ENCODE peak calls at places on chromosomes 3 and 15, in eight cellular contexts. V is fibroblast of mammary gland, S is heart right ventricle, B is cardiac fibroblast, E is AG09309, A is thoracic aorta, X is HFFc6, G is RWPE1. M is an unnamed sample.

GRCh38 chr3:13401149-13401548 is 19.0 kb downstream of the NUP210 start:
- DNase-seq in E (no peak), S (no peak), B (no peak), A (no peak), G (no peak), V (no peak), X (no peak), M (no peak)

GRCh38 chr15:65077981-65078352 is 1.4 kb downstream of the KBTBD13 start:
- DNase-seq in S (peak; percentile 58), A (no peak), E (no peak), G (no peak), V (peak; percentile 65), X (no peak), B (peak; percentile 72), M (no peak)

GRCh38 chr3:94967196-94967595 is 904.3 kb downstream of the NSUN3 start:
- DNase-seq in B (no peak), E (no peak), G (no peak), S (no peak), V (no peak), X (no peak), A (no peak), M (no peak)

GRCh38 chr3:99407257-99407656 is 231.1 kb upstream of the COL8A1 start:
- DNase-seq in G (no peak), B (no peak), A (no peak), V (no peak), X (no peak), S (no peak), E (no peak), M (no peak)

GRCh38 chr15:31488437-31489204 is 162.0 kb downstream of the KLF13 start:
- DNase-seq in B (peak; percentile 94), E (peak; percentile 76), S (peak; percentile 68), V (peak; percentile 95), A (peak; percentile 42), X (peak; percentile 85), G (peak; percentile 93), M (peak; percentile 61)

GRCh38 chr15:71951134-71951533 is 140.8 kb downstream of the NR2E3 start:
- DNase-seq in X (no peak), G (no peak), B (peak; percentile 21), A (no peak), V (no peak), E (no peak), S (no peak), M (no peak)

GRCh38 chr15:38860253-38860652 is 295.6 kb upstream of the RASGRP1 start:
- DNase-seq in G (no peak), X (no peak), V (peak; percentile 61), S (no peak), A (no peak), E (no peak), B (peak; percentile 73), M (no peak)

GRCh38 chr3:21170964-21171363 is 580.0 kb downstream of the ZNF385D start:
- DNase-seq in S (no peak), B (peak; percentile 28), G (no peak), V (peak; percentile 18), X (no peak), E (no peak), A (no peak), M (no peak)

GRCh38 chr3:156351783-156352182 is 203.1 kb downstream of the SSR3 start:
- DNase-seq in G (no peak), V (no peak), A (no peak), B (no peak), S (no peak), E (no peak), X (no peak), M (no peak)

GRCh38 chr3:1275495-1275894 is 182.7 kb downstream of the CNTN6 start:
- DNase-seq in G (no peak), E (no peak), A (no peak), X (no peak), V (peak; percentile 18), B (no peak), S (no peak), M (no peak)

GRCh38 chr15:91426412-91426811 is 326.4 kb downstream of the SV2B start:
- DNase-seq in S (no peak), A (no peak), E (no peak), B (no peak), G (peak; percentile 34), V (no peak), X (no peak), M (no peak)

GRCh38 chr3:124483915-124484470 is 246.3 kb upstream of the UMPS start:
- DNase-seq in X (no peak), E (no peak), G (no peak), B (peak; percentile 10), S (no peak), A (no peak), V (peak; percentile 2), M (no peak)

GRCh38 chr3:190566043-190566933 is 52.4 kb downstream of the IL1RAP start:
- DNase-seq in X (peak; percentile 99), A (peak; percentile 85), E (peak; percentile 99), V (peak; percentile 100), G (peak; percentile 93), B (peak; percentile 100), S (peak; percentile 84), M (peak; percentile 99)

GRCh38 chr3:50582083-50582482 is 12.8 kb downstream of the HEMK1 start:
- DNase-seq in X (no peak), B (no peak), A (no peak), E (no peak), G (no peak), V (no peak), S (no peak), M (no peak)

GRCh38 chr15:55267401-55268053 is 22.1 kb downstream of the RAB27A start:
- DNase-seq in G (no peak), X (no peak), V (peak; percentile 43), B (peak; percentile 40), E (no peak), S (no peak), A (no peak), M (no peak)

GRCh38 chr3:178562143-178562868 is 26.1 kb downstream of the KCNMB2 start:
- DNase-seq in B (peak; percentile 14), S (peak; percentile 26), A (no peak), G (no peak), X (no peak), V (no peak), E (no peak), M (no peak)

GRCh38 chr15:22930782-22931484 is 49.2 kb downstream of the CYFIP1 start:
- DNase-seq in G (peak; percentile 78), B (peak; percentile 29), E (no peak), V (peak; percentile 73), S (peak; percentile 50), A (no peak), X (no peak), M (no peak)

GRCh38 chr3:33196538-33196937 is 22.1 kb downstream of the SUSD5 start:
- DNase-seq in B (no peak), S (no peak), V (no peak), E (no peak), A (no peak), G (no peak), X (no peak), M (no peak)

GRCh38 chr3:33202581-33203457 is 15.8 kb downstream of the SUSD5 start:
- DNase-seq in B (no peak), E (no peak), X (no peak), V (no peak), A (no peak), G (no peak), S (no peak), M (no peak)

DNA sequence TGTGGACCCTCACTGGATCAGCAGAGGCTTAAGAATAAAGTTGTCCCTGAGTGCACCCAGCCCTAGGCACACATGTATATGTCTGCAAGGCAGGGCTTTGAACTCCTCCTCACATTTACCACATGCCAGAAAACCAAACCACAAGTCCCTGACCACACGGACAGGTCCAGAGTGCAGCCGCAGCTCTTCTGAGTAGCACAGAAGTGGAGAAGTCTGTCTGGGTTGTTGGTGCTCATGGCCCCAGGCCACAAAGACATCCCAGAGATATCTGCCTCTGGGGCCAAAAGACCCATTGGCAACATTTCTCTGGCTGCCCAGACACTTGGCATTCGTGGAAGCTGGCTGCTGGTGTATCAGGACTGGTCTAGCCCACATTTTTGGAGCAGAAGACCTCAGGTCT is 17.4 kb downstream of the SUSD5 start:
- DNase-seq in S (no peak), G (no peak), X (no peak), E (no peak), V (no peak), A (no peak), B (no peak), M (no peak)
- TF ChIP-seq CTCF in S (no peak), G (no peak), X (no peak), E (no peak), V (no peak), A (no peak), B (no peak), M (no peak)

GRCh38 chr3:63193647-63194046 is 84.5 kb upstream of the SYNPR start:
- DNase-seq in V (peak; percentile 50), S (no peak), A (no peak), B (peak; percentile 27), X (peak; percentile 23), G (peak; percentile 13), E (peak; percentile 11), M (no peak)
- TF ChIP-seq CTCF in V (peak; percentile 61), S (peak; percentile 4), A (no peak), B (peak; percentile 33), X (peak; percentile 49), G (peak; percentile 47), E (peak; percentile 50), M (peak; percentile 37)

DNA sequence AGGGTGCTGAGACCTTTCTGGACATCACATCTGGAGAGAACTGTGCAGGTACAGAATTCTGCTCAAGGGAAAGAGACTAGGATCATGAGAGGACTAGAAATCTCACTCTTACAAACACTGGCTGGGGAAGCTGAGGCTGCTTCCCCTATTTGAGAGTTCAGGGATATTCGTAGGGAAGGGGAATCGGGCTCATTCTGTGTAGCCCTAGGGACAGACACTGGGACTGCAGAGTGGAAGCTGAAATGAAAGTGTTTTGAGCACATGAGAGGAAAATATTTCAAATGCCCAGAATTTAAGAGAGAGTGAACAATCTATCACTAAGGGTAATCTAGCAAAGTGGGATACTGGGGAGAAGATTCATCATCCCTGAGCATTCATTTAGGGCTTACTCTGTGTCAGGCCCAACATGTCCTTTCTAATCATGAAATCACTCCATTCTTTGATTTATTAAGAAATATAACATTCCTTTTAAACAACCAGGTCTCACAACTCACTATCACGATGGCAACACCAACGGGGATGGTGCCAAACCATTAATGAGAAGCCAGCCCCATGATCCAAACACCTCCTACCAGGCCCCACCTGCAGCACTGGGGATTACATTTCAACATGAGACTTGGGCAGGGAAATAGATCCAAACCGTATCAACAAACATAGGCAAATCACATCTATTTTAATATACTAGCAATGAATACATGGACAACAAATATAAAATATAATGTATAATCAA is 63.0 kb downstream of the CPN2 start:
- DNase-seq in X (no peak), V (no peak), E (no peak), B (no peak), A (no peak), G (no peak), S (no peak), M (no peak)
- TF ChIP-seq CTCF in X (peak; percentile 6), V (no peak), E (no peak), B (no peak), A (no peak), G (no peak), S (no peak), M (no peak)

GRCh38 chr3:134423153-134423552 is 48.9 kb upstream of the AMOTL2 start:
- DNase-seq in B (peak; percentile 15), E (no peak), A (no peak), G (no peak), X (no peak), S (no peak), V (peak; percentile 72), M (no peak)

GRCh38 chr3:134425943-134426342 is 51.7 kb upstream of the AMOTL2 start:
- DNase-seq in G (no peak), S (no peak), E (no peak), A (no peak), X (no peak), B (no peak), V (no peak), M (no peak)

GRCh38 chr3:134419214-134419965 is 45.1 kb upstream of the AMOTL2 start:
- DNase-seq in B (no peak), A (no peak), E (no peak), X (no peak), V (no peak), S (no peak), G (no peak), M (no peak)

GRCh38 chr3:134419966-134420321 is 45.7 kb upstream of the AMOTL2 start:
- DNase-seq in V (no peak), G (no peak), A (no peak), B (no peak), S (no peak), E (no peak), X (no peak), M (no peak)
- TF ChIP-seq CTCF in V (no peak), G (no peak), A (no peak), B (no peak), S (no peak), E (no peak), X (no peak), M (no peak)

M was measured in AG04449.